ENCODE peak calls at places on chromosomes 11 and 22, in four cellular contexts. I, V, T and L are unnamed samples.

GRCh38 chr11:42593426-42593825 is 718.4 kb upstream of the API5 start:
- DNase-seq in I (no peak), V (no peak), T (no peak), L (no peak)

GRCh38 chr11:129237456-129237855 is 45.3 kb upstream of the ARHGAP32 start:
- DNase-seq in I (no peak), V (no peak), T (no peak), L (no peak)

GRCh38 chr11:10317776-10318526 is 13.1 kb downstream of the ADM start:
- DNase-seq in I (no peak), V (no peak), T (no peak), L (no peak)

GRCh38 chr11:108538502-108538901 is 40.3 kb upstream of the POGLUT3 start:
- DNase-seq in I (no peak), V (no peak), T (no peak), L (no peak)

GRCh38 chr11:73072935-73073481 is 69.1 kb downstream of the FCHSD2 start:
- DNase-seq in I (peak), V (no peak), T (no peak), L (no peak)

GRCh38 chr11:111718436-111719325 is 47.5 kb downstream of the PPP2R1B start:
- DNase-seq in I (peak), V (no peak), T (no peak), L (no peak)

GRCh38 chr11:37474889-37475288 is 876.9 kb upstream of the RAG2 start:
- DNase-seq in I (peak), V (no peak), T (no peak), L (no peak)

GRCh38 chr11:11814614-11815452 is 26.9 kb upstream of the USP47 start:
- DNase-seq in I (no peak), V (no peak), T (no peak), L (no peak)

GRCh38 chr22:37696657-37697539 is at the start of gene TRIOBP:
- DNase-seq in I (peak), V (peak), T (peak), L (peak)

GRCh38 chr22:45905924-45906865 is 70.8 kb downstream of the WNT7B start:
- DNase-seq in I (peak), V (no peak), T (no peak), L (no peak)

GRCh38 chr11:133347988-133348387 is 184.3 kb downstream of the OPCML start:
- DNase-seq in I (no peak), V (no peak), T (no peak), L (no peak)

GRCh38 chr11:124740277-124740882 is 638 bp downstream of the NRGN start:
- DNase-seq in I (no peak), V (peak), T (no peak), L (no peak)
- TF ChIP-seq CTCF in I (peak), V (peak), T (peak), L (peak)

GRCh38 chr11:135035282-135035681 is 623.2 kb upstream of the B3GAT1 start:
- DNase-seq in I (no peak), V (no peak), T (no peak), L (no peak)

GRCh38 chr11:135036488-135037297 is 624.7 kb upstream of the B3GAT1 start:
- DNase-seq in I (no peak), V (no peak), T (no peak), L (no peak)

GRCh38 chr11:135037828-135038227 is 625.8 kb upstream of the B3GAT1 start:
- DNase-seq in I (no peak), V (no peak), T (no peak), L (no peak)

GRCh38 chr11:135033545-135033944 is 621.5 kb upstream of the B3GAT1 start:
- DNase-seq in I (peak), V (no peak), T (no peak), L (peak)
- TF ChIP-seq CTCF in I (peak), V (peak), T (no peak), L (peak)

DNA sequence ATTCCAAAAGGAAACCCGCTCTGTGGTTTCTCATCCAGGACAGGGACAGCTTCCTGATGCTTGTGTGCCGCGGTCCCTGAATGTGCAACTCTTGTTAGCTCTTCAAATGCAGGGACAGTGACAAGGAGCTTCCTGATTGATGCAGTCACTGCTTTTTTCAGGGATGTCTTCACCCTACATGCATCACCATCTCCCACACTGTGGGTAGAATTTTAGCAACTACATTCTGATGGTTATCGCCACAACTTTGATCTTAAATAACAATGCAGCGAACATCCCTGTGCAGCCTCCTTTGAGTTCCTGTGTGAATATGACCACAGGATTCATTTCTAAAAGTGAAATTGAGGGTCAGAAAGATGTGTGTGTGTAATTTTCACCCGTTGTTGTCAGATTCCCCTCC is 115.0 kb downstream of the GGTLC2 start:
- DNase-seq in I (no peak), V (no peak), T (no peak), L (no peak)
- TF ChIP-seq CTCF in I (no peak), V (no peak), T (no peak), L (no peak)

GRCh38 chr11:63022422-63022821 is 6.8 kb upstream of the SLC22A8 start:
- DNase-seq in I (no peak), V (peak), T (no peak), L (no peak)

GRCh38 chr11:63023415-63023814 is 7.8 kb upstream of the SLC22A8 start:
- DNase-seq in I (no peak), V (no peak), T (no peak), L (no peak)

GRCh38 chr11:63019506-63019905 is 3.9 kb upstream of the SLC22A8 start:
- DNase-seq in I (no peak), V (no peak), T (no peak), L (no peak)

GRCh38 chr11:63023851-63024648 is 8.4 kb upstream of the SLC22A8 start:
- DNase-seq in I (peak), V (peak), T (peak), L (peak)

GRCh38 chr11:63020671-63021255 is 5.1 kb upstream of the SLC22A8 start:
- DNase-seq in I (no peak), V (no peak), T (no peak), L (peak)
- TF ChIP-seq CTCF in I (peak), V (peak), T (no peak), L (peak)